ENCODE peak calls at places on chromosome 6, in eight cellular contexts. One of them, this sample, is unnamed. For H3K4me1, the result is how much of the 10 kb centered on the place peaks cover.

GRCh38 chr6:21887301-21888185 is 294.0 kb downstream of the SOX4 start:
- DNase-seq in lower lobe of right lung: no peak
- DNase-seq in breast epithelium: no peak
- DNase-seq in OCI-LY7: no peak
- DNase-seq in upper lobe of right lung: no peak
- DNase-seq in uterus: no peak
- DNase-seq in esophagus muscularis mucosa: no peak
- DNase-seq in psoas muscle: no peak
- DNase-seq in this sample: no peak

GRCh38 chr6:3770023-3770422 is 18.5 kb upstream of the PXDC1 start:
- DNase-seq in uterus: no peak
- DNase-seq in breast epithelium: no peak
- DNase-seq in psoas muscle: no peak
- DNase-seq in OCI-LY7: no peak
- DNase-seq in lower lobe of right lung: no peak
- DNase-seq in esophagus muscularis mucosa: no peak
- DNase-seq in upper lobe of right lung: no peak
- DNase-seq in this sample: no peak

GRCh38 chr6:37155394-37156312 is 14.3 kb upstream of the PIM1 start:
- DNase-seq in esophagus muscularis mucosa: no peak
- DNase-seq in lower lobe of right lung: no peak
- DNase-seq in OCI-LY7: peak
- DNase-seq in breast epithelium: no peak
- DNase-seq in upper lobe of right lung: no peak
- DNase-seq in uterus: no peak
- DNase-seq in psoas muscle: no peak
- DNase-seq in this sample: no peak

GRCh38 chr6:54525731-54526130 is 217.5 kb downstream of the TINAG start:
- DNase-seq in OCI-LY7: no peak
- DNase-seq in uterus: no peak
- DNase-seq in psoas muscle: no peak
- DNase-seq in upper lobe of right lung: no peak
- DNase-seq in lower lobe of right lung: no peak
- DNase-seq in breast epithelium: no peak
- DNase-seq in esophagus muscularis mucosa: no peak
- DNase-seq in this sample: no peak

GRCh38 chr6:17042422-17043147 is 59.3 kb upstream of the STMND1 start:
- DNase-seq in OCI-LY7: no peak
- DNase-seq in breast epithelium: no peak
- DNase-seq in lower lobe of right lung: no peak
- DNase-seq in esophagus muscularis mucosa: peak
- DNase-seq in psoas muscle: no peak
- DNase-seq in upper lobe of right lung: no peak
- DNase-seq in uterus: no peak
- DNase-seq in this sample: peak

GRCh38 chr6:14454467-14454763 is 336.8 kb downstream of the CD83 start:
- DNase-seq in uterus: no peak
- DNase-seq in breast epithelium: no peak
- DNase-seq in upper lobe of right lung: no peak
- DNase-seq in lower lobe of right lung: no peak
- DNase-seq in OCI-LY7: peak
- DNase-seq in esophagus muscularis mucosa: no peak
- DNase-seq in psoas muscle: no peak
- DNase-seq in this sample: no peak

GRCh38 chr6:104940238-104940880 is 16.5 kb upstream of the LIN28B start:
- DNase-seq in upper lobe of right lung: no peak
- DNase-seq in psoas muscle: no peak
- DNase-seq in lower lobe of right lung: no peak
- DNase-seq in esophagus muscularis mucosa: no peak
- DNase-seq in uterus: no peak
- DNase-seq in breast epithelium: no peak
- DNase-seq in OCI-LY7: no peak
- DNase-seq in this sample: no peak

GRCh38 chr6:38525888-38526287 is 113.8 kb downstream of the BTBD9 start:
- DNase-seq in upper lobe of right lung: no peak
- DNase-seq in uterus: no peak
- DNase-seq in esophagus muscularis mucosa: no peak
- DNase-seq in breast epithelium: no peak
- DNase-seq in OCI-LY7: no peak
- DNase-seq in lower lobe of right lung: no peak
- DNase-seq in psoas muscle: no peak
- DNase-seq in this sample: no peak

GRCh38 chr6:90463359-90463758 is 123.5 kb downstream of the MAP3K7 start:
- DNase-seq in OCI-LY7: peak
- DNase-seq in upper lobe of right lung: no peak
- DNase-seq in esophagus muscularis mucosa: no peak
- DNase-seq in lower lobe of right lung: no peak
- DNase-seq in breast epithelium: no peak
- DNase-seq in psoas muscle: no peak
- DNase-seq in uterus: no peak
- DNase-seq in this sample: no peak

GRCh38 chr6:35486005-35486925 is 10.6 kb downstream of the TEAD3 start:
- DNase-seq in upper lobe of right lung: peak
- DNase-seq in breast epithelium: peak
- DNase-seq in psoas muscle: peak
- DNase-seq in OCI-LY7: no peak
- DNase-seq in esophagus muscularis mucosa: no peak
- DNase-seq in uterus: peak
- DNase-seq in lower lobe of right lung: peak
- DNase-seq in this sample: no peak

GRCh38 chr6:91438570-91438969 is 851.7 kb upstream of the MAP3K7 start:
- DNase-seq in lower lobe of right lung: no peak
- DNase-seq in upper lobe of right lung: no peak
- DNase-seq in esophagus muscularis mucosa: no peak
- DNase-seq in psoas muscle: no peak
- DNase-seq in OCI-LY7: no peak
- DNase-seq in breast epithelium: no peak
- DNase-seq in uterus: no peak
- DNase-seq in this sample: no peak

GRCh38 chr6:42452171-42453026 is 673 bp upstream of the TRERF1 start:
- DNase-seq in lower lobe of right lung: peak
- DNase-seq in OCI-LY7: peak
- DNase-seq in psoas muscle: peak
- DNase-seq in esophagus muscularis mucosa: peak
- DNase-seq in uterus: peak
- DNase-seq in breast epithelium: no peak
- DNase-seq in upper lobe of right lung: peak
- DNase-seq in this sample: peak

GRCh38 chr6:134080171-134080795 is 27.9 kb upstream of the SLC2A12 start:
- DNase-seq in OCI-LY7: no peak
- DNase-seq in upper lobe of right lung: no peak
- DNase-seq in esophagus muscularis mucosa: no peak
- DNase-seq in lower lobe of right lung: no peak
- DNase-seq in breast epithelium: no peak
- DNase-seq in uterus: no peak
- DNase-seq in psoas muscle: no peak
- DNase-seq in this sample: no peak

DNA sequence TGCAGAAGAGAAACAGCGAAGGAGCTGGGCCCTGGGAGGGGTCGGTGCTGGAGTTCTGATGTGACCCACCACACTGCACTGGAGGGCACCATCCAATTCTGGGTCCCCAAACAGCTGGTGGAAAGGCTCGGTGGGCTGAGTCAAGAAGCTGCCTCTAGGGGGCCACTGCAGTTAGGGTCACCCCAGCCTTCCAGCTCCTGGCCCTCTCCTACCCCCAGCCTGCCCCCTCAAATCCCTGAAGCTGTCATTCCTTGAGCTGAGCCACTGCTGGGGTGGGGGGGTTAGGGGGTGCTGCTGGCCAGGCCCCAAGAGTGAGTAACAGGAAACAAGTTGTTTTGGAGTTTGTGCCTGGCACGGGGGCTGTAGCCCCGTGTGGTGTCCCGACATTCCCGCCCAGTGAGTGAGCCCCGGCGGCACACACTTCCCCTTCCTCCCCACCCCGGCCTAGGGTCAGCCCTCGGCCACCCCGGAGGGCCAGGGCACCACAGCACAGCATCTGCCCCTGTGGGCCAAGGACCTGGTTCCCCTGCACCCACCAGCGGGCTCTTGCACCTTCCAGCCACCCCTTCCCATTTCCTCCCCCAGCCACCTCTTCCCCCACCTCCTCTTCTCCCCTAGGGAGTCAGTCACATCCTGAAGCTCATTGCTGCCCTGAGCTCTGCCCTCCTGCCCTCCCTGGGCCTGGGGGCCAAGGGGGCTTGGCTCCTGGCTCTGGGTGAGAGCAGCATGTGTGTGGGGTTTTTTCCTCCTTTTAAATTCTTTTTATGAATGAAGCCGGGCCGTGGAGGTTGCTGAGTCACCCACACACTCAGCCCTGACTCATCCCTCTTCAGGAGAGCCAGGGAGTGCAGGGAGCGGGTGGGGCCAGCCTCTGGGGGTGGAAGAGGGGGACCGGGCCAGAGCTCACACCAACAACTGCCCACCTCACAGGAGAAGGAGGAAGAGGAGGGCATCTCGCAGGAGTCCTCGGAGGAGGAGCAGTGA is 4.6 kb downstream of the SMIM29 start:
- DNase-seq in uterus: peak
- DNase-seq in esophagus muscularis mucosa: no peak
- DNase-seq in breast epithelium: no peak
- DNase-seq in OCI-LY7: peak
- DNase-seq in psoas muscle: peak
- DNase-seq in upper lobe of right lung: peak
- DNase-seq in lower lobe of right lung: peak
- DNase-seq in this sample: peak
- H3K4me3 ChIP-seq in uterus: no peak
- H3K4me3 ChIP-seq in esophagus muscularis mucosa: no peak
- H3K4me3 ChIP-seq in breast epithelium: no peak
- H3K4me3 ChIP-seq in OCI-LY7: no peak
- H3K4me3 ChIP-seq in psoas muscle: peak
- H3K4me3 ChIP-seq in upper lobe of right lung: no peak
- H3K4me3 ChIP-seq in lower lobe of right lung: no peak
- H3K4me3 ChIP-seq in this sample: no peak

DNA sequence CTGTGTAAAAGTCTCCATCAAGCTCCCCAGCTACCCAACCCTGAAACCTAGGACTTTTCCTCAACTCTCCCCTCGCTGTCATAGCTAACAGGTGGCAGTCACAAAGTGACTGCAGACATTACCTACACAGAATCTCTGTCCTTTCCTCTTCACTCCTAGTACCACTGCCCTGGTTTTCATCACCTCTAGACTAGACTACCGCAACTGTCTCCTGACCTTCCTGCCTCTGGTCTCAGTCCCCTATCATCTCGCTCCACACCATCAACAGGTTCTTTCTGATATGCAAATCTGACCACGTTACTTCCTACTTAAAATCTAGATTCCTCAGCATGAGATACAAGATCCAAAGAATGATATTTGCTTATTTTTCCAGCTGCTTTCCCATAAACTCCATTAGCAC is 93.8 kb downstream of the SMLR1 start:
- DNase-seq in esophagus muscularis mucosa: no peak
- DNase-seq in OCI-LY7: no peak
- DNase-seq in lower lobe of right lung: no peak
- DNase-seq in breast epithelium: no peak
- DNase-seq in upper lobe of right lung: no peak
- DNase-seq in psoas muscle: no peak
- DNase-seq in uterus: no peak
- DNase-seq in this sample: no peak
- TF ChIP-seq CTCF in esophagus muscularis mucosa: no peak
- TF ChIP-seq CTCF in OCI-LY7: no peak
- TF ChIP-seq CTCF in lower lobe of right lung: no peak
- TF ChIP-seq CTCF in breast epithelium: no peak
- TF ChIP-seq CTCF in upper lobe of right lung: no peak
- TF ChIP-seq CTCF in psoas muscle: no peak
- TF ChIP-seq CTCF in uterus: no peak
- TF ChIP-seq CTCF in this sample: no peak

GRCh38 chr6:32982084-32982701 is 13.8 kb downstream of the BRD2 start:
- DNase-seq in psoas muscle: no peak
- DNase-seq in OCI-LY7: peak
- DNase-seq in esophagus muscularis mucosa: no peak
- DNase-seq in breast epithelium: no peak
- DNase-seq in uterus: no peak
- DNase-seq in lower lobe of right lung: no peak
- DNase-seq in upper lobe of right lung: no peak
- DNase-seq in this sample: no peak

GRCh38 chr6:32982702-32983492 is 14.5 kb downstream of the BRD2 start:
- DNase-seq in upper lobe of right lung: no peak
- DNase-seq in OCI-LY7: no peak
- DNase-seq in lower lobe of right lung: no peak
- DNase-seq in uterus: no peak
- DNase-seq in psoas muscle: no peak
- DNase-seq in esophagus muscularis mucosa: no peak
- DNase-seq in breast epithelium: no peak
- DNase-seq in this sample: no peak

GRCh38 chr6:32979720-32980487 is 11.5 kb downstream of the BRD2 start:
- DNase-seq in upper lobe of right lung: no peak
- DNase-seq in breast epithelium: no peak
- DNase-seq in psoas muscle: no peak
- DNase-seq in esophagus muscularis mucosa: no peak
- DNase-seq in lower lobe of right lung: no peak
- DNase-seq in uterus: no peak
- DNase-seq in OCI-LY7: no peak
- DNase-seq in this sample: no peak

GRCh38 chr6:32977953-32978324 is 9.5 kb downstream of the BRD2 start:
- DNase-seq in upper lobe of right lung: no peak
- DNase-seq in OCI-LY7: no peak
- DNase-seq in esophagus muscularis mucosa: no peak
- DNase-seq in uterus: no peak
- DNase-seq in psoas muscle: no peak
- DNase-seq in breast epithelium: no peak
- DNase-seq in lower lobe of right lung: no peak
- DNase-seq in this sample: no peak

GRCh38 chr6:32980488-32981038 is 12.2 kb downstream of the BRD2 start:
- DNase-seq in psoas muscle: no peak
- DNase-seq in esophagus muscularis mucosa: no peak
- DNase-seq in OCI-LY7: no peak
- DNase-seq in upper lobe of right lung: no peak
- DNase-seq in uterus: no peak
- DNase-seq in breast epithelium: no peak
- DNase-seq in lower lobe of right lung: no peak
- DNase-seq in this sample: no peak
- H3K4me1 ChIP-seq in psoas muscle: under half
- H3K4me1 ChIP-seq in esophagus muscularis mucosa: under half
- H3K4me1 ChIP-seq in OCI-LY7: under half
- H3K4me1 ChIP-seq in upper lobe of right lung: under half
- H3K4me1 ChIP-seq in uterus: under half
- H3K4me1 ChIP-seq in breast epithelium: under half
- H3K4me1 ChIP-seq in lower lobe of right lung: under half
- H3K4me1 ChIP-seq in this sample: under half

GRCh38 chr6:52573295-52573694 is 3.6 kb downstream of the TRAM2 start:
- DNase-seq in breast epithelium: no peak
- DNase-seq in psoas muscle: no peak
- DNase-seq in OCI-LY7: no peak
- DNase-seq in uterus: no peak
- DNase-seq in esophagus muscularis mucosa: no peak
- DNase-seq in lower lobe of right lung: no peak
- DNase-seq in upper lobe of right lung: no peak
- DNase-seq in this sample: no peak

GRCh38 chr6:52571099-52571755 is 5.6 kb downstream of the TRAM2 start:
- DNase-seq in upper lobe of right lung: no peak
- DNase-seq in breast epithelium: no peak
- DNase-seq in uterus: no peak
- DNase-seq in esophagus muscularis mucosa: no peak
- DNase-seq in psoas muscle: no peak
- DNase-seq in OCI-LY7: no peak
- DNase-seq in lower lobe of right lung: no peak
- DNase-seq in this sample: no peak

GRCh38 chr6:52572536-52572935 is 4.3 kb downstream of the TRAM2 start:
- DNase-seq in esophagus muscularis mucosa: no peak
- DNase-seq in uterus: no peak
- DNase-seq in breast epithelium: no peak
- DNase-seq in psoas muscle: no peak
- DNase-seq in OCI-LY7: no peak
- DNase-seq in lower lobe of right lung: no peak
- DNase-seq in upper lobe of right lung: no peak
- DNase-seq in this sample: no peak

GRCh38 chr6:52568320-52568719 is 8.5 kb downstream of the TRAM2 start:
- DNase-seq in upper lobe of right lung: no peak
- DNase-seq in esophagus muscularis mucosa: no peak
- DNase-seq in psoas muscle: no peak
- DNase-seq in OCI-LY7: no peak
- DNase-seq in lower lobe of right lung: no peak
- DNase-seq in breast epithelium: no peak
- DNase-seq in uterus: no peak
- DNase-seq in this sample: no peak

GRCh38 chr6:52570291-52570700 is 6.6 kb downstream of the TRAM2 start:
- DNase-seq in OCI-LY7: no peak
- DNase-seq in esophagus muscularis mucosa: no peak
- DNase-seq in breast epithelium: no peak
- DNase-seq in uterus: peak
- DNase-seq in psoas muscle: peak
- DNase-seq in lower lobe of right lung: no peak
- DNase-seq in upper lobe of right lung: no peak
- DNase-seq in this sample: no peak
- H3K4me3 ChIP-seq in OCI-LY7: no peak
- H3K4me3 ChIP-seq in esophagus muscularis mucosa: no peak
- H3K4me3 ChIP-seq in breast epithelium: no peak
- H3K4me3 ChIP-seq in uterus: no peak
- H3K4me3 ChIP-seq in psoas muscle: no peak
- H3K4me3 ChIP-seq in lower lobe of right lung: no peak
- H3K4me3 ChIP-seq in upper lobe of right lung: no peak
- H3K4me3 ChIP-seq in this sample: no peak